ENCODE peak calls at places on chromosomes 13 and 19, in nine cellular contexts. I is upper lobe of right lung, S is fibroblast of mammary gland, Z is RWPE2, A is pancreas, X is HFF-Myc, K is SJSA1, N is stomach, H is AG10803. F is an unnamed sample.

GRCh38 chr13:46097015-46097414 is 7.8 kb downstream of the CPB2 start:
- DNase-seq in I (no peak), S (peak), H (no peak), N (no peak), A (no peak), K (no peak), Z (no peak), X (no peak), F (no peak)

GRCh38 chr19:49333426-49334288 is 1.5 kb upstream of the CD37 start:
- DNase-seq in H (no peak), X (no peak), I (peak), K (no peak), A (no peak), S (peak), N (peak), Z (no peak), F (peak)

GRCh38 chr19:11130824-11131455 is 24.6 kb downstream of the SPC24 start:
- DNase-seq in Z (no peak), X (no peak), A (peak), H (peak), I (peak), S (peak), K (peak), N (peak), F (peak)

GRCh38 chr19:46069841-46070341 is 29.1 kb upstream of the IGFL4 start:
- DNase-seq in K (peak), N (no peak), Z (no peak), I (no peak), H (peak), A (no peak), S (peak), X (peak), F (no peak)

GRCh38 chr19:55336101-55336500 is 3.6 kb upstream of the KMT5C start:
- DNase-seq in H (peak), A (no peak), S (no peak), Z (peak), N (no peak), I (no peak), K (no peak), X (no peak), F (no peak)

GRCh38 chr19:36139473-36140288 is at the start of gene CAPNS1:
- DNase-seq in I (peak), H (peak), K (peak), X (peak), A (peak), Z (peak), S (peak), N (peak), F (peak)

GRCh38 chr13:102582256-102582655 is 14.5 kb upstream of the TPP2 start:
- DNase-seq in K (no peak), H (no peak), I (no peak), S (no peak), N (no peak), A (no peak), X (no peak), Z (no peak), F (peak)

GRCh38 chr13:79724348-79725103 is 243.6 kb downstream of the NDFIP2 start:
- DNase-seq in H (no peak), X (no peak), I (no peak), Z (no peak), N (no peak), A (no peak), S (no peak), K (no peak), F (no peak)

GRCh38 chr13:59038824-59039223 is 1124.9 kb downstream of the DIAPH3 start:
- DNase-seq in I (no peak), A (no peak), X (no peak), H (no peak), N (no peak), K (no peak), S (no peak), Z (no peak), F (no peak)

GRCh38 chr19:17049711-17050280 is 23.2 kb upstream of the CPAMD8 start:
- DNase-seq in Z (no peak), N (no peak), I (no peak), H (peak), S (peak), K (no peak), X (no peak), A (no peak), F (no peak)

GRCh38 chr13:112670118-112670517 is 19.7 kb upstream of the ATP11A start:
- DNase-seq in Z (no peak), A (no peak), N (peak), S (no peak), X (no peak), H (no peak), K (no peak), I (peak), F (no peak)

GRCh38 chr13:108549989-108550388 is 79.4 kb upstream of the MYO16 start:
- DNase-seq in I (no peak), N (no peak), Z (no peak), K (no peak), X (no peak), A (no peak), S (no peak), H (no peak), F (no peak)

GRCh38 chr13:26377038-26377437 is 123.1 kb downstream of the CDK8 start:
- DNase-seq in K (no peak), H (peak), N (no peak), A (no peak), S (peak), X (no peak), Z (no peak), I (no peak), F (peak)

GRCh38 chr13:114062754-114063153 is 69.7 kb downstream of the RASA3 start:
- DNase-seq in H (peak), Z (no peak), I (no peak), X (no peak), K (no peak), N (no peak), A (peak), S (no peak), F (no peak)

DNA sequence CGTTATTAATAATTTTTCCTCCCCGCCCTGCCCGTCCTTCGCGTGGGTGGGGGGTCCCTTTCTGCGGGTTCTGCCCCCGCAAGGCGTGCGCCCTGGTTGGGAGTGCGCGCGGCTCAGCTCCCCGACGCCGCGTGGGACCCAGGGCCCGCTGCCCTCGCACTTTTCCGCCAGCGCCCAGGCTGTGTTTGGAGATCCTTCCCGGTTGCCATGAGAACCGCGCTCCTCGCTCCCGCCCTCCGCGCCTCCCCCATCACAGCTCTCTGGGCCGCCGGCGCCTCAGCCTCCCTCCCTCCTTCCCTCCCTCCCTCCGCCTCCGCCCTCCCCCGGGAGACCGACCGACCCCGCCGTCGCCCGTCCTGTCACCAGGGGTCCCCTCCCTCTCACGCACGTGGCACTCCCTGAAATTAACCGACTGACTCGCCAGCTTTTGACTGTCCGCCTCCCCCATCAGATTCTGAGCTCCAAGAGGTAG is 2.4 kb upstream of the SSBP4 start:
- DNase-seq in Z (peak), K (peak), S (peak), H (peak), I (peak), A (peak), N (peak), X (peak), F (peak)
- H3K4me3 ChIP-seq in Z (peak), K (peak), S (peak), H (peak), I (peak), A (peak), N (peak), X (peak), F (peak)

GRCh38 chr19:14248578-14249011 is 42.6 kb upstream of the ADGRL1 start:
- DNase-seq in I (no peak), A (peak), N (no peak), S (peak), H (peak), X (no peak), Z (no peak), K (no peak), F (no peak)

GRCh38 chr19:14250870-14251269 is 44.9 kb upstream of the ADGRL1 start:
- DNase-seq in H (no peak), N (no peak), S (no peak), A (no peak), K (no peak), I (no peak), X (no peak), Z (no peak), F (no peak)
- H3K4me3 ChIP-seq in H (no peak), N (no peak), S (no peak), A (no peak), K (no peak), I (no peak), X (no peak), Z (no peak), F (no peak)

DNA sequence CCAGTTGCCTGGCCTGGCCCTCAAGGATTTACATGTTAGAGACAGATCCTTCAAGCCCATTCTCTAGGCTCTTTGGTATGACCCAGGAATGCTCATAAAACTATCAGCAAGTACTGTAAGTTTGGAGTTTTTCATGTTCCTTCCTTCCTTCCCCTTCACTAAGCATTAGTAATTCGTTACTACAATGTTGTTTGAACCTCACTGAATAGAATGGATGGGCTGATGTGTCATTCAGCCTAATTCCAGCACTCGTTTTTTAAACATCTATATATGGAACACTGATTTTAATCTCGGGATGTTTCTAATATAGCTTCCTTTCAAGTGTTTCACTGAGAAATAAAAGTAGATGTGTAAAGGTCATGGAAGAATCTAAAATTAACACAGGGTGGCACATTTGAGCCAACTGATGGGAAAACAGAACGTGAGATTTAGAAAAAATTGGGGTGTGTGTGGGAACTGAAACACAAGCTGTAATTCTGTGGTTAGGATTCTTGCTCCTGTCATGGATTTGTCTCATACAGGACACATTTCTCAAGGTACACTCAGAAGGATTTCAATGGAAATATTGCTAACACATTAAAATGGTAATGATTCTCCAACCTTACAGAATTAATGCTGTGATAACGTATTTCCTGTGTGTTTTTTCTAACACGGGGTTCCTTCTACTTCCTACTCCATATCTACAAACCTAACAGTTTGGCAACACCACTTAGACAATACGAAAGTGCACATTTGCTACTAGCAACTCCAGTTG is 93.4 kb downstream of the FLT1 start:
- DNase-seq in I (no peak), H (peak), X (peak), A (no peak), S (peak), K (no peak), Z (no peak), N (no peak), F (no peak)
- H3K4me3 ChIP-seq in I (no peak), H (no peak), X (no peak), A (no peak), S (no peak), K (no peak), Z (no peak), N (no peak), F (no peak)

DNA sequence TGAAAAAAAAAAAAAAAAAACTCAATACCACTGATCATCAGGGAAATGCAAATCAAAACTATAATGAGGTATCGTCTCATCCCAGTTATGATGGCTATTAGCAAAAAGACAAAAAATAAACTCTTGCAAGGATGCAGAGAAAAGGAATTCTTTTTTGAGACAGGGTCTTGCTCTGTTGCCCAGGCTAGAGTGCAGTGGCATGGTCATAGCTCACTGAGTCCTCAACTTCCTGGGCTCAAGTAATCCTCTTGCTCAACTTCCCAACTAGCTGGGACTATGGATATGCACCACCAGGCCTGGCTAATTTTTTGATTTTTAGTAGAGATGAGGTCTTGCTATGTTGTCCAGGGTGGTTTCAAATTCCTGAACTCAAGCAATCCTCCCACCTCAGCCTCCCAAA is 59.5 kb downstream of the MICU2 start:
- DNase-seq in S (no peak), Z (no peak), A (no peak), H (no peak), I (no peak), K (no peak), X (no peak), N (no peak), F (no peak)
- H3K4me3 ChIP-seq in S (no peak), Z (no peak), A (no peak), H (no peak), I (no peak), K (no peak), X (no peak), N (no peak), F (no peak)

GRCh38 chr13:30418075-30418715 is 4.1 kb upstream of the UBE2L5 start:
- DNase-seq in A (no peak), K (no peak), X (no peak), Z (no peak), I (no peak), S (no peak), H (no peak), N (no peak), F (no peak)
- H3K4me3 ChIP-seq in A (no peak), K (no peak), X (no peak), Z (no peak), I (no peak), S (no peak), H (no peak), N (no peak), F (no peak)

DNA sequence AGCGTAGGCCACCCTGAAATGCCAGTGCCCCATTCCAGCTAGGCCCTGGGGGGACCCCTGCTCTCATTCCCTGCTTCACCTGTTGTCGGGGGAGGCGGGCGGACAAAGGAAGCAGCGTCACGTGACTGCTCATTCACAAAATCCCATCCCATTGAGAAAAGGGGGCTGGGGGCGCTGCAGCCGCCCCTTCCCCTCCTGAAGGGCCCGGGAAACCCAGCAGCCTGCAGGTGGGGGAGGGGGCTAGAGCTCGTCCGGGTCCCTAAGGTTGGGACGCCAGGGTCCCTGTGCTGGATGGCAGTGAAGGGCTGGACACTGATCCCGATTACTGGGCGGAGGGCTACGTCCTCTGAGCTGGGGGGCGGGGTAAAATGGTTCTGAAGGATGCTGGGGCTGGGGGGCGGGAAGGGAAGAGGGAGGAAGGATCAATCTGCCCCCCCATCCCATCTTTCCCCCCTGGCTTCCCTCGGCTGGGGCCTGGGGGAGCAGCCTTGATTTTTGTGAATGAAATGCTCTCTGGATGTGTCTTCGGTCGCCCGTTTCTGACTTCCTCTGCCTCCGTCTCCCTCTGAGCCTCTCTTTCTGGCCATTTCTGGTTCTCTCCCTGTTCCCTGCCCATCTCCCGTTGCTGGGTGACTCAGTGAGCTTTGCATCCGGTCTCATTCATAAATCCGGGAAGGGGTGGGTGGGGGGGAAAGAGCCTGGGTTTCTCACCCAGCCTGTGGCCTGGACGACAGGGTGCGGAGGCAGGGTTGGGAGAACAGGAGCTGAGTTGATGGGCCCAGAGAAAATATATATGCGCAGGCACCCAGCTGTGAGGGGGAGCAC is 816 bp downstream of the SPRED3 start:
- DNase-seq in I (no peak), Z (no peak), X (peak), A (no peak), S (peak), N (no peak), K (peak), H (peak), F (no peak)
- H3K4me3 ChIP-seq in I (peak), Z (peak), X (peak), A (peak), S (peak), N (peak), K (peak), H (peak), F (peak)